ENCODE peak calls at places on chromosome 4, in eight cellular contexts. F, X, C, Q, D, W, U and Y are unnamed samples.

GRCh38 chr4:154329939-154330338 is 161.7 kb downstream of the DCHS2 start:
- DNase-seq in F (no peak), X (no peak), C (no peak), Q (no peak), D (no peak), W (no peak), U (no peak), Y (peak)

GRCh38 chr4:24103434-24104168 is 213.8 kb upstream of the PPARGC1A start:
- DNase-seq in F (no peak), X (no peak), C (no peak), Q (no peak), D (no peak), W (no peak), U (no peak), Y (no peak)

GRCh38 chr4:174041555-174042110 is 241.8 kb downstream of the FBXO8 start:
- DNase-seq in F (no peak), X (no peak), C (no peak), Q (no peak), D (no peak), W (no peak), U (no peak), Y (no peak)

GRCh38 chr4:124055896-124056295 is 656.6 kb downstream of the ANKRD50 start:
- DNase-seq in F (no peak), X (no peak), C (no peak), Q (no peak), D (no peak), W (no peak), U (no peak), Y (no peak)

GRCh38 chr4:176792348-176793059 is at the start of gene VEGFC:
- DNase-seq in F (peak), X (peak), C (peak), Q (no peak), D (no peak), W (peak), U (peak), Y (peak)

GRCh38 chr4:135552131-135552530 is 1350.5 kb upstream of the PABPC4L start:
- DNase-seq in F (no peak), X (no peak), C (no peak), Q (no peak), D (no peak), W (no peak), U (no peak), Y (no peak)

GRCh38 chr4:5500165-5500564 is 208.2 kb downstream of the EVC2 start:
- DNase-seq in F (no peak), X (no peak), C (no peak), Q (no peak), D (no peak), W (no peak), U (no peak), Y (no peak)

GRCh38 chr4:77104405-77105292 is 28.9 kb upstream of the CCNI start:
- DNase-seq in F (no peak), X (peak), C (no peak), Q (no peak), D (no peak), W (peak), U (peak), Y (peak)

GRCh38 chr4:25993564-25994185 is 79.7 kb downstream of the SMIM20 start:
- DNase-seq in F (peak), X (no peak), C (peak), Q (no peak), D (no peak), W (peak), U (no peak), Y (peak)

GRCh38 chr4:139889901-139890300 is 224.3 kb downstream of the MGST2 start:
- DNase-seq in F (no peak), X (no peak), C (no peak), Q (no peak), D (no peak), W (no peak), U (no peak), Y (no peak)